ENCODE peak calls at places on chromosomes 6 and 20, in four cellular contexts. X is pancreas, V is GM23338, O is uterus. R is an unnamed sample.

GRCh38 chr20:1803216-1804128 is 91.7 kb upstream of the SIRPA start:
- DNase-seq in O (no peak), V (peak), X (no peak), R (peak)

GRCh38 chr20:61684136-61684535 is 381.5 kb downstream of the TAF4 start:
- DNase-seq in X (no peak), V (no peak), O (no peak), R (no peak)

GRCh38 chr6:92364948-92365386 is 1054.4 kb downstream of the EPHA7 start:
- DNase-seq in V (peak), X (no peak), O (no peak), R (no peak)

GRCh38 chr6:27091661-27092315 is 155.7 kb upstream of the PRSS16 start:
- DNase-seq in O (no peak), V (peak), X (no peak), R (no peak)

GRCh38 chr6:113908801-113909200 is 51.7 kb downstream of the MARCKS start:
- DNase-seq in V (no peak), O (no peak), X (no peak), R (no peak)

GRCh38 chr6:82017316-82017715 is 230.2 kb downstream of the IBTK start:
- DNase-seq in X (no peak), V (peak), O (peak), R (no peak)

GRCh38 chr6:25301358-25301757 is 22.2 kb downstream of the CARMIL1 start:
- DNase-seq in X (no peak), O (no peak), V (no peak), R (no peak)

GRCh38 chr6:108661430-108661829 is 100.7 kb downstream of the FOXO3 start:
- DNase-seq in X (no peak), O (no peak), V (no peak), R (no peak)

GRCh38 chr6:138346302-138347195 is 31.2 kb upstream of the SMIM28 start:
- DNase-seq in O (no peak), X (no peak), V (peak), R (no peak)

GRCh38 chr6:14972379-14973067 is 273.3 kb upstream of the JARID2 start:
- DNase-seq in V (no peak), X (no peak), O (no peak), R (no peak)

GRCh38 chr20:41524980-41525613 is 93.1 kb downstream of the CHD6 start:
- DNase-seq in X (peak), V (no peak), O (peak), R (peak)

GRCh38 chr6:444653-445275 is 53.2 kb downstream of the IRF4 start:
- DNase-seq in V (no peak), O (no peak), X (no peak), R (no peak)

GRCh38 chr6:26521485-26522391 is 16.4 kb upstream of the HMGN4 start:
- DNase-seq in X (peak), O (peak), V (peak), R (peak)

GRCh38 chr6:131787955-131788712 is 19.7 kb upstream of the ENPP1 start:
- DNase-seq in O (peak), V (peak), X (no peak), R (no peak)

GRCh38 chr6:31797607-31798006 is 2.1 kb upstream of the VARS1 start:
- DNase-seq in O (no peak), X (peak), V (no peak), R (no peak)

GRCh38 chr6:107776415-107776814 is 47.7 kb downstream of the SCML4 start:
- DNase-seq in X (no peak), O (no peak), V (no peak), R (no peak)

GRCh38 chr20:33229843-33230242 is 6.0 kb upstream of the BPIFA1 start:
- DNase-seq in V (no peak), O (no peak), X (no peak), R (no peak)

GRCh38 chr6:84204011-84204410 is 23.4 kb downstream of the CEP162 start:
- DNase-seq in O (no peak), X (no peak), V (no peak), R (no peak)

GRCh38 chr20:60507087-60507684 is 549.0 kb downstream of the CDH26 start:
- DNase-seq in O (no peak), X (no peak), V (no peak), R (no peak)

GRCh38 chr6:1423578-1423977 is 34.2 kb downstream of the FOXF2 start:
- DNase-seq in X (no peak), O (no peak), V (no peak), R (no peak)

GRCh38 chr6:52877168-52877567 is 32.3 kb downstream of the GSTA3 start:
- DNase-seq in O (no peak), X (no peak), V (no peak), R (no peak)

GRCh38 chr6:37647765-37648085 is 50.0 kb downstream of the MDGA1 start:
- DNase-seq in X (no peak), O (no peak), V (no peak), R (no peak)

GRCh38 chr6:10884245-10884972 is 2.4 kb upstream of the SYCP2L start:
- DNase-seq in X (no peak), V (peak), O (no peak), R (no peak)

GRCh38 chr6:100240798-100241197 is 223.9 kb downstream of the SIM1 start:
- DNase-seq in V (no peak), O (no peak), X (no peak), R (no peak)

GRCh38 chr6:11434565-11435326 is 102.8 kb upstream of the TMEM170B start:
- DNase-seq in O (no peak), X (no peak), V (no peak), R (peak)

GRCh38 chr6:27791182-27791939 is 120.8 kb downstream of the OR2B2 start:
- DNase-seq in V (peak), X (no peak), O (peak), R (peak)

GRCh38 chr6:35368038-35368887 is 25.9 kb downstream of the PPARD start:
- DNase-seq in O (no peak), V (no peak), X (no peak), R (no peak)

GRCh38 chr20:32675223-32675975 is 1.7 kb upstream of the C20orf203 start:
- DNase-seq in X (no peak), O (no peak), V (peak), R (no peak)

GRCh38 chr20:63272105-63273078 is at the start of gene ARFGAP1:
- DNase-seq in O (peak), V (peak), X (peak), R (peak)
- H3K27ac ChIP-seq in O (peak), V (no peak), X (peak), R (peak)

DNA sequence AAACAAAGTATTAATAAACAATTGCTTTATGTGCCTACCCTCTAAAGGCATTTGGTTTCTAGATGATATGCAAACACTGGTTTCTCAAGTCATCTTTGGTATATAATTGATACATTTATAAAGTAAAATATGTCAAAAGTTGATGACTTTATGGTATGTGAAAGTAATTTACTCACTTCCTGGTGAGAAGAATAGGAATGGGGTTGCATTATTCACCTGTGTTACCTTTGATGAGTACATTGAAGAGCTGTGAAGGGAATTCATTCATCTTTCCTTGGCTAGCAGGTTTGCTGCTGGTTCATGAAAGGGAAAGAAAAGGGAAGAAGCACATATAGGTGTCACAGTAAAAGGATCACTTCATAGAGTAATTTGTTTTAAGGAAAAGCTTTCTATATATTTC is 20.4 kb downstream of the RNF217 start:
- DNase-seq in X (no peak), V (no peak), O (no peak), R (no peak)
- H3K27ac ChIP-seq in X (no peak), V (no peak), O (no peak), R (no peak)

GRCh38 chr20:49280463-49281058 is 2.7 kb upstream of the ZNFX1 start:
- DNase-seq in X (no peak), V (no peak), O (no peak), R (no peak)
- H3K27ac ChIP-seq in X (peak), V (peak), O (no peak), R (no peak)

GRCh38 chr20:49691818-49692568 is 21.7 kb downstream of the B4GALT5 start:
- DNase-seq in X (no peak), O (no peak), V (no peak), R (no peak)
- H3K27ac ChIP-seq in X (peak), O (no peak), V (no peak), R (peak)

GRCh38 chr6:144344651-144345050 is 59.5 kb downstream of the UTRN start:
- DNase-seq in X (no peak), V (no peak), O (no peak), R (no peak)

GRCh38 chr6:144346719-144347446 is 61.7 kb downstream of the UTRN start:
- DNase-seq in V (no peak), O (no peak), X (no peak), R (no peak)

GRCh38 chr6:144345451-144345850 is 60.3 kb downstream of the UTRN start:
- DNase-seq in O (no peak), V (no peak), X (no peak), R (no peak)

GRCh38 chr6:144341831-144342527 is 56.8 kb downstream of the UTRN start:
- DNase-seq in V (no peak), X (no peak), O (no peak), R (no peak)

GRCh38 chr6:144343736-144344428 is 58.7 kb downstream of the UTRN start:
- DNase-seq in X (no peak), V (peak), O (no peak), R (peak)
- H3K27ac ChIP-seq in X (peak), V (peak), O (peak), R (peak)

GRCh38 chr20:49616154-49617007 is 48.4 kb upstream of the PTGIS start:
- DNase-seq in O (no peak), X (no peak), V (no peak), R (no peak)

GRCh38 chr20:49620364-49621240 is 52.7 kb upstream of the PTGIS start:
- DNase-seq in V (no peak), O (no peak), X (no peak), R (no peak)

GRCh38 chr20:49622243-49622642 is 54.3 kb upstream of the PTGIS start:
- DNase-seq in V (no peak), X (no peak), O (no peak), R (no peak)

GRCh38 chr20:49618289-49618688 is 50.4 kb upstream of the PTGIS start:
- DNase-seq in X (no peak), O (no peak), V (no peak), R (no peak)

DNA sequence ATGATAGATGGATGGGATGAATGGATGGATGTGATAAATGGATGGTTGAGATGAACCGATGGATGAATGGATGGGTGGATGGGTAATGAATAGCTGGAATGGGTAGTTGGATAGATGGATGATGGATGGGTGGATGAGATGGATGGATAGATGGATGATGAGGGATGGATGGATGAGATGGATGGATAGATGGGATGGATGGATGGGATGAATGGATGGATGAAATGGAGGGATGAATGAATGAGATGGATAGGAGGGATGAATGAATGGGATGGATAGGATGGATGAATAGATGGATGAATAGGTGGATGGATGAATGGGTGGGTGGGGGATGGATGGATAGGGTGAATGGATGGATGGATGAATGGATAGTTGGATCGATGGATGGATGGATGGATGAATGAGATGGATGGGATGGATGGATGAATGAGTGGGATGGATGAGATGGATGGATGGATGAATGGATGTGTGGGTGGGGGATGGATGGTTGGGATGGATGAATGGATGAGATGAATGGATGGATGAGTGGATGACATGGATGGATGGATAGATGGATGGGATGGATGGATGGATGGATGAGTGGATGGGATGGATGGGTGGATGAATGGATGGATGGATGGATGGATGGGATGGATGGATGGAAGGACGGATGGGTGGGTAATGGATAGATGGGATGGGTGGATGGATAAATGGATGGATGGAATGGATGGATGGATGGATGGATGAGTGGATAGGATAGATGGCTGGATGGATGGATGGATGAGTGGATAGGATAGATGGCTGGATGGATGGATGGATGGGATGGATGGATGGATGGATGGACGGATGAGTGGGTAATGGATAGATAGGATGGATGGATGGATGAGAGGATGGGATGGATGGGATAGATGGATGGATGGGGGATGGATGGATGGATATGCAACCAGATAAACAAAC is 51.4 kb upstream of the PTGIS start:
- DNase-seq in O (no peak), X (no peak), V (no peak), R (no peak)
- H3K27ac ChIP-seq in O (no peak), X (no peak), V (no peak), R (no peak)

DNA sequence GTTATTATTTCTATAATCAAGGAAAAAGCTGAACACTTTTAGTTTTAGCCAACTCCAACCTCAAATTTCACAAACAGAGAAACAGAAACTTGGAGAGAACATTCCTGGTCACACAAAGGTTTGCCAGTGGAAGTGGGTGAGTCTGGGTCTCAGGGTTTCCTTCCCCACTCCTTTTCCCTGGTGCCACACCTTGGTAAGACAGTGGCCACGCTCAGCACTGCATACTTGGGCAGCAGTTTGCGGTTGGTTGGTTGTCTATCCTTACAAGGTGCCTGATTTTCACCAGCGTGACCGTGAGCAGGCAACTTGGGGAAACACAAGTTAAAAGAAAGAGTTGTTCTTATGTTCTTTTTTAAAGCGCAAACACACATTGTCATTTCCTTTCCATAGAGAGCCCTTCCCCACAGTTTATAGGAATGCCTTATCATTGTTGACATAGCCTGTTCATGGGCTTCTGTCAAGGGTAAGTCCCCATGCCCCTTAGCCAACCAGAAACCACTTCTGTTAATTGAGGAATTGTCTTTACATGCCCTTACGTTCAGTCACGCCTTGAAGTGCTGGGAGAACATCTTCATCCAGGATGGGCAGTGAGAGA is 82.2 kb downstream of the RIN2 start:
- DNase-seq in O (no peak), V (no peak), X (no peak), R (no peak)
- H3K27ac ChIP-seq in O (no peak), V (no peak), X (no peak), R (no peak)

GRCh38 chr20:57326667-57327455 is 2.7 kb upstream of the SPO11 start:
- DNase-seq in X (no peak), O (no peak), V (peak), R (no peak)
- H3K27ac ChIP-seq in X (no peak), O (no peak), V (no peak), R (no peak)

GRCh38 chr6:72589096-72589495 is 32.8 kb upstream of the KCNQ5 start:
- DNase-seq in V (no peak), X (no peak), O (no peak), R (no peak)
- H3K27ac ChIP-seq in V (no peak), X (no peak), O (no peak), R (no peak)

R was measured in stomach.